ENCODE peak calls at places on chromosome 9, in nine cellular contexts. H, D, V, Y, T, U, F, O and A are unnamed samples. For H3K36me3, the result is how much of the 10 kb centered on the place peaks cover.

GRCh38 chr9:130465383-130466096 is 20.8 kb downstream of the ASS1 start:
- DNase-seq in H (no peak), D (no peak), V (no peak), Y (no peak), T (no peak), U (no peak), F (no peak), O (no peak), A (no peak)

GRCh38 chr9:106864533-106865143 is 1.7 kb downstream of the ZNF462 start:
- DNase-seq in H (no peak), D (peak), V (no peak), Y (peak), T (no peak), U (no peak), F (no peak), O (no peak), A (no peak)

GRCh38 chr9:137294091-137294683 is 7.9 kb downstream of the NRARP start:
- DNase-seq in H (no peak), D (peak), V (peak), Y (no peak), T (peak), U (no peak), F (no peak), O (no peak), A (no peak)

GRCh38 chr9:128470560-128470959 is 14.8 kb downstream of the ODF2 start:
- DNase-seq in H (no peak), D (no peak), V (no peak), Y (no peak), T (no peak), U (no peak), F (no peak), O (no peak), A (no peak)

GRCh38 chr9:100714372-100715099 is 136.7 kb downstream of the CAVIN4 start:
- DNase-seq in H (peak), D (peak), V (peak), Y (peak), T (peak), U (no peak), F (no peak), O (peak), A (no peak)

GRCh38 chr9:104819033-104819432 is 55.1 kb downstream of the NIPSNAP3B start:
- DNase-seq in H (no peak), D (no peak), V (no peak), Y (peak), T (no peak), U (no peak), F (no peak), O (no peak), A (no peak)

GRCh38 chr9:125694478-125694877 is 12.5 kb downstream of the MAPKAP1 start:
- DNase-seq in H (no peak), D (peak), V (no peak), Y (no peak), T (no peak), U (no peak), F (no peak), O (no peak), A (no peak)

GRCh38 chr9:110131499-110131898 is 76.5 kb downstream of the C9orf152 start:
- DNase-seq in H (no peak), D (no peak), V (no peak), Y (no peak), T (no peak), U (no peak), F (no peak), O (no peak), A (no peak)

GRCh38 chr9:101162231-101162630 is 133.7 kb downstream of the PLPPR1 start:
- DNase-seq in H (no peak), D (no peak), V (no peak), Y (no peak), T (no peak), U (no peak), F (no peak), O (no peak), A (no peak)

GRCh38 chr9:91426123-91426745 is 2.6 kb upstream of the NFIL3 start:
- DNase-seq in H (peak), D (no peak), V (no peak), Y (no peak), T (no peak), U (no peak), F (no peak), O (no peak), A (no peak)

GRCh38 chr9:131707677-131708612 is 31.9 kb downstream of the RAPGEF1 start:
- DNase-seq in H (peak), D (no peak), V (peak), Y (peak), T (peak), U (peak), F (peak), O (no peak), A (no peak)

GRCh38 chr9:127968046-127968445 is 12.7 kb downstream of the EEIG1 start:
- DNase-seq in H (no peak), D (no peak), V (peak), Y (peak), T (no peak), U (no peak), F (peak), O (no peak), A (no peak)

GRCh38 chr9:127683723-127684122 is 23.1 kb upstream of the CFAP157 start:
- DNase-seq in H (no peak), D (no peak), V (no peak), Y (no peak), T (no peak), U (no peak), F (no peak), O (no peak), A (no peak)

GRCh38 chr9:13744233-13744954 is 464.9 kb upstream of the MPDZ start:
- DNase-seq in H (no peak), D (peak), V (no peak), Y (no peak), T (no peak), U (no peak), F (no peak), O (no peak), A (no peak)

GRCh38 chr9:133707065-133707760 is 30.9 kb downstream of the SARDH start:
- DNase-seq in H (no peak), D (peak), V (peak), Y (peak), T (peak), U (no peak), F (peak), O (no peak), A (no peak)

GRCh38 chr9:123997665-123998277 is 13.8 kb upstream of the LHX2 start:
- DNase-seq in H (peak), D (peak), V (peak), Y (peak), T (peak), U (peak), F (no peak), O (no peak), A (peak)

GRCh38 chr9:122186301-122186700 is 26.6 kb downstream of the MORN5 start:
- DNase-seq in H (no peak), D (peak), V (peak), Y (no peak), T (no peak), U (no peak), F (no peak), O (no peak), A (no peak)

GRCh38 chr9:16521868-16522381 is 348.5 kb downstream of the BNC2 start:
- DNase-seq in H (no peak), D (no peak), V (no peak), Y (no peak), T (peak), U (no peak), F (no peak), O (no peak), A (no peak)

GRCh38 chr9:94839398-94839797 is 112.9 kb downstream of the AOPEP start:
- DNase-seq in H (no peak), D (no peak), V (no peak), Y (no peak), T (no peak), U (no peak), F (no peak), O (no peak), A (no peak)

GRCh38 chr9:137194388-137194787 is 5.9 kb downstream of the SSNA1 start:
- DNase-seq in H (no peak), D (no peak), V (peak), Y (no peak), T (peak), U (no peak), F (no peak), O (no peak), A (no peak)

GRCh38 chr9:117782931-117783788 is 79.0 kb downstream of the TLR4 start:
- DNase-seq in H (peak), D (peak), V (peak), Y (peak), T (peak), U (peak), F (peak), O (peak), A (peak)

GRCh38 chr9:137550241-137550621 is at the start of gene PNPLA7:
- DNase-seq in H (peak), D (peak), V (peak), Y (peak), T (peak), U (peak), F (peak), O (peak), A (peak)

GRCh38 chr9:108885643-108886348 is 23.7 kb downstream of the ACTL7A start:
- DNase-seq in H (no peak), D (no peak), V (no peak), Y (peak), T (no peak), U (no peak), F (no peak), O (no peak), A (peak)

GRCh38 chr9:72509635-72510034 is 11.8 kb upstream of the TMC1 start:
- DNase-seq in H (no peak), D (no peak), V (no peak), Y (no peak), T (no peak), U (no peak), F (no peak), O (no peak), A (peak)

GRCh38 chr9:94948567-94949235 is 222.2 kb downstream of the AOPEP start:
- DNase-seq in H (no peak), D (no peak), V (no peak), Y (no peak), T (no peak), U (no peak), F (no peak), O (no peak), A (no peak)

GRCh38 chr9:113844466-113844865 is 31.6 kb upstream of the ZNF618 start:
- DNase-seq in H (no peak), D (no peak), V (no peak), Y (no peak), T (no peak), U (no peak), F (no peak), O (no peak), A (no peak)

GRCh38 chr9:134670851-134671281 is 29.3 kb downstream of the COL5A1 start:
- DNase-seq in H (no peak), D (no peak), V (peak), Y (no peak), T (no peak), U (no peak), F (no peak), O (no peak), A (no peak)

GRCh38 chr9:81578606-81579005 is 110.7 kb downstream of the TLE1 start:
- DNase-seq in H (no peak), D (no peak), V (no peak), Y (no peak), T (no peak), U (no peak), F (no peak), O (no peak), A (no peak)

GRCh38 chr9:15882328-15882727 is 329.5 kb downstream of the CCDC171 start:
- DNase-seq in H (no peak), D (no peak), V (no peak), Y (no peak), T (no peak), U (no peak), F (no peak), O (no peak), A (no peak)

GRCh38 chr9:127022913-127023665 is 99.3 kb downstream of the ANGPTL2 start:
- DNase-seq in H (peak), D (no peak), V (no peak), Y (peak), T (peak), U (no peak), F (no peak), O (no peak), A (no peak)

GRCh38 chr9:91783411-91783810 is 166.6 kb downstream of the ROR2 start:
- DNase-seq in H (no peak), D (peak), V (no peak), Y (no peak), T (no peak), U (no peak), F (no peak), O (no peak), A (no peak)

GRCh38 chr9:10173561-10173960 is 439.2 kb downstream of the PTPRD start:
- DNase-seq in H (no peak), D (no peak), V (no peak), Y (no peak), T (no peak), U (no peak), F (no peak), O (no peak), A (no peak)

GRCh38 chr9:75993434-75993833 is 103.0 kb downstream of the PCSK5 start:
- DNase-seq in H (no peak), D (no peak), V (no peak), Y (no peak), T (no peak), U (no peak), F (no peak), O (no peak), A (no peak)

GRCh38 chr9:136577941-136578619 is 32.2 kb upstream of the NOTCH1 start:
- DNase-seq in H (no peak), D (no peak), V (no peak), Y (no peak), T (no peak), U (no peak), F (no peak), O (no peak), A (no peak)

GRCh38 chr9:136012651-136013050 is 51.5 kb upstream of the UBAC1 start:
- DNase-seq in H (no peak), D (peak), V (peak), Y (no peak), T (peak), U (no peak), F (no peak), O (no peak), A (no peak)

GRCh38 chr9:70117835-70118319 is 74.2 kb downstream of the MAMDC2 start:
- DNase-seq in H (no peak), D (no peak), V (no peak), Y (no peak), T (no peak), U (no peak), F (no peak), O (no peak), A (no peak)

DNA sequence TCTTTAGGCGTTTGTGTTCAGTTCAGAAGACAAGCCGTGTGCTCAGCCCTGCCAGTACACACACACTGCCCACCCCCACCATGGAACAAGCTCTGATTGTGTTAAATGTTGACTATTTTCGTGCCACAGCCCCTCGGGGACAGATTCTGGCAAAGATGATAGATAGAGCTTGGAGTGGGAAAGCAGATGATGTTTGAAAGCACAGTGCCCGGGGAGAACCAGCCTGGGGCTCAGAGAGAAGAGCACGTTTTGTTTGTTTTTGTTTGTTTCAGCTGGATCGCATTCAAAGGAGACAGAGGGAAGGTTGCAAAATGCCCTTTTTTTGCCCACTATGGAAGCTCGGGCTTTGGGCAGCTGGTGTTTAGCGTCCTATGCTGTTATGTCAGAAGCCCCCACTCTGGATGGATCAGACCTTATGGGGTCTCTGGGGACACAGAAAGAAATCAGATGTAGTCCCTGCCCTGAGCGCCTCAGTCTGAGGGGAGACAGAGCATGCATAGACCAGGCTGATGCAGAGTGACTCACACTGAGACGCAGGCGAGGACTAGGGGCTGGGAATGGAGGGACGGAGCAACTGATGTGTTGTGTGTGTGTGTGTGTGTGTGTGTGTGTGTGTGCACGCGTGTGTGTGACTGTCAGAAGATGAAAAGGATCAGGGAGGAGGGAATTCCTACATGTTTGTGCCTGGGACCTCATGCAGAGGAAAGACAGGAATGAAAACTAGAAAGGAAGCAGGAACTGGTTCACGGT is 229.7 kb downstream of the MELK start:
- DNase-seq in H (no peak), D (no peak), V (no peak), Y (no peak), T (no peak), U (no peak), F (no peak), O (no peak), A (no peak)
- H3K4me3 ChIP-seq in H (no peak), D (no peak), V (no peak), Y (no peak), T (no peak), U (no peak), F (no peak), O (no peak), A (no peak)

GRCh38 chr9:4382722-4383317 is 83.0 kb upstream of the GLIS3 start:
- DNase-seq in H (no peak), D (peak), V (no peak), Y (no peak), T (no peak), U (no peak), F (no peak), O (no peak), A (peak)
- TF ChIP-seq CTCF in H (no peak), D (peak), V (peak), Y (peak), T (peak), U (no peak), F (peak), O (peak), A (peak)

GRCh38 chr9:5767968-5768932 is 64.7 kb downstream of the ERMP1 start:
- DNase-seq in H (no peak), D (no peak), V (no peak), Y (no peak), T (no peak), U (no peak), F (no peak), O (no peak), A (peak)
- H3K36me3 ChIP-seq in H (under half), D (half or more), V (under half), Y (under half), T (half or more), U (half or more), F (half or more), O (under half), A (under half)

DNA sequence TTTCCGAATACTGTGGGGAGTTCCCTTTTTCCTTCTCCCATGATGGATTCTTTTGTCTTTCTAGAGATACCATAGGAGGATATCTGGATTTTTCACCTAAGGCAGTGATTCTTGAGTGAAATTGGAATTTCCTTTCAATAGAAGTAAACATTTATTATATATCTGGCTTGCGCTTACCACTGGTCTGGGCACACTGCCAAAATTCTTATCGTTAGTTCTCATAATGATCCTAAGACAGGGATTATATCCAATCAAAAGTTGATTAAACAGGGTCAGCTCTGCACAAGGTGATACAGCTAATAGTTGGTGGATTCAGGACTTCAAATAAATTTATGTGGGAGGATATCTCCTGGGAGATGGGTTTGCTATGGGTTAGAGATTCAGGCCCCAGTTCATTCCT is 9.6 kb downstream of the TLE4 start:
- DNase-seq in H (no peak), D (no peak), V (no peak), Y (no peak), T (no peak), U (no peak), F (no peak), O (no peak), A (no peak)
- H3K4me3 ChIP-seq in H (no peak), D (peak), V (no peak), Y (no peak), T (no peak), U (no peak), F (no peak), O (peak), A (no peak)

GRCh38 chr9:30915451-30915850 is 1469.0 kb upstream of the ACO1 start:
- DNase-seq in H (no peak), D (no peak), V (no peak), Y (no peak), T (no peak), U (no peak), F (no peak), O (no peak), A (no peak)
- TF ChIP-seq CTCF in H (no peak), D (no peak), V (no peak), Y (no peak), T (no peak), U (no peak), F (no peak), O (no peak), A (no peak)

GRCh38 chr9:93122721-93123221 is 11.3 kb downstream of the NINJ1 start:
- DNase-seq in H (no peak), D (peak), V (peak), Y (peak), T (peak), U (no peak), F (peak), O (no peak), A (peak)

GRCh38 chr9:93123561-93124283 is 10.3 kb downstream of the NINJ1 start:
- DNase-seq in H (no peak), D (peak), V (peak), Y (peak), T (peak), U (no peak), F (peak), O (no peak), A (peak)

GRCh38 chr9:93126151-93126781 is 7.8 kb downstream of the NINJ1 start:
- DNase-seq in H (no peak), D (peak), V (peak), Y (peak), T (no peak), U (no peak), F (peak), O (no peak), A (peak)

GRCh38 chr9:93125331-93125894 is 8.6 kb downstream of the NINJ1 start:
- DNase-seq in H (no peak), D (no peak), V (peak), Y (peak), T (no peak), U (no peak), F (peak), O (no peak), A (no peak)

DNA sequence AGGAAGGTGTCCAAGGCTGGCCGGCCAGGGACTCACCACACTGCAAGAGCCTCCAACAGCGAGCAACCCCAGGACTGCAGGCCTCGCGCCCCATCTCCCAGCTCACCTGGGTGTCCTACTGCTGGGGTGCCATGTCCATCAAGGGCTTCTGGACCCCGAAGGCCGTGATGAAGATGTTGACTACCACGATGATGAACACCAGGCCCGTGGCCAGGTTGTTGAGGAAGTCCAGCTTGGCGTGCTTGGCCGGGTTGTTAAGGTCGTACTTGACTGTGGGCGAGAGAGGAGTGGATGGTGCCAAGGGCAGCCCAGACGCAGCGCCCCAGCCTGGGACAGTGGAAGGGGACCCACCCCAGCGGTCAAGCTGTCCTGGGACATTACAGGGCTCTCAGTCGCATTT is 9.3 kb downstream of the NINJ1 start:
- DNase-seq in H (no peak), D (peak), V (peak), Y (peak), T (peak), U (no peak), F (peak), O (no peak), A (no peak)
- H3K36me3 ChIP-seq in H (under half), D (under half), V (under half), Y (under half), T (under half), U (under half), F (under half), O (under half), A (under half)